ENCODE peak calls at places on chromosomes 1 and 21, in four cellular contexts. One of them, this sample, is unnamed.
A peak's percentile ranks its signal among the peaks of the same experiment; 100 is the strongest.

GRCh38 chr21:36550761-36551160 is 70.8 kb upstream of the CLDN14 start:
- DNase-seq in pancreas: no peak
- DNase-seq in Calu3: no peak
- DNase-seq in M059J: peak; percentile 46
- DNase-seq in this sample: no peak

GRCh38 chr1:116286541-116286971 is 86.5 kb upstream of the ATP1A1 start:
- DNase-seq in pancreas: no peak
- DNase-seq in Calu3: no peak
- DNase-seq in M059J: peak; percentile 92
- DNase-seq in this sample: no peak

GRCh38 chr1:87648720-87649119 is 320.0 kb downstream of the LMO4 start:
- DNase-seq in pancreas: no peak
- DNase-seq in Calu3: no peak
- DNase-seq in M059J: no peak
- DNase-seq in this sample: no peak

GRCh38 chr1:11707621-11708276 is 16.2 kb downstream of the DRAXIN start:
- DNase-seq in pancreas: peak; percentile 91
- DNase-seq in Calu3: peak; percentile 56
- DNase-seq in M059J: peak; percentile 36
- DNase-seq in this sample: peak; percentile 44

GRCh38 chr1:205961970-205962820 is 18.9 kb upstream of the SLC26A9 start:
- DNase-seq in pancreas: no peak
- DNase-seq in Calu3: peak; percentile 86
- DNase-seq in M059J: peak; percentile 84
- DNase-seq in this sample: peak; percentile 89

GRCh38 chr21:45379171-45379900 is 25.6 kb upstream of the COL18A1 start:
- DNase-seq in pancreas: no peak
- DNase-seq in Calu3: no peak
- DNase-seq in M059J: no peak
- DNase-seq in this sample: no peak

GRCh38 chr1:230976825-230977747 is 1.6 kb downstream of the TTC13 start:
- DNase-seq in pancreas: no peak
- DNase-seq in Calu3: no peak
- DNase-seq in M059J: no peak
- DNase-seq in this sample: no peak

GRCh38 chr1:164240081-164240480 is 318.9 kb upstream of the PBX1 start:
- DNase-seq in pancreas: no peak
- DNase-seq in Calu3: peak; percentile 6
- DNase-seq in M059J: peak; percentile 26
- DNase-seq in this sample: no peak

GRCh38 chr1:215583185-215583692 is 16.1 kb downstream of the KCTD3 start:
- DNase-seq in pancreas: no peak
- DNase-seq in Calu3: peak; percentile 70
- DNase-seq in M059J: peak; percentile 82
- DNase-seq in this sample: no peak

GRCh38 chr1:181778630-181779285 is 282.8 kb downstream of the ZNF648 start:
- DNase-seq in pancreas: peak; percentile 27
- DNase-seq in Calu3: no peak
- DNase-seq in M059J: no peak
- DNase-seq in this sample: no peak

GRCh38 chr1:81157686-81158085 is 643.0 kb upstream of the ADGRL2 start:
- DNase-seq in pancreas: no peak
- DNase-seq in Calu3: no peak
- DNase-seq in M059J: no peak
- DNase-seq in this sample: no peak

GRCh38 chr1:31775170-31775569 is 11.0 kb upstream of the ADGRB2 start:
- DNase-seq in pancreas: no peak
- DNase-seq in Calu3: no peak
- DNase-seq in M059J: no peak
- DNase-seq in this sample: no peak

GRCh38 chr1:6788946-6789345 is 3.7 kb downstream of the CAMTA1 start:
- DNase-seq in pancreas: no peak
- DNase-seq in Calu3: no peak
- DNase-seq in M059J: no peak
- DNase-seq in this sample: no peak

This sample was measured in lung.